ENCODE peak calls at places on chromosomes 16 and 17, in eight cellular contexts. T, K, A, H, Z, U, I and R are unnamed samples.

GRCh38 chr17:28900986-28901726 is 1.7 kb downstream of the DHRS13 start:
- DNase-seq in T (peak), K (no peak), A (no peak), H (no peak), Z (no peak), U (peak), I (no peak), R (no peak)

GRCh38 chr17:81138500-81138899 is 26.8 kb upstream of the PVALEF start:
- DNase-seq in T (no peak), K (no peak), A (no peak), H (no peak), Z (no peak), U (no peak), I (no peak), R (no peak)

GRCh38 chr17:9977175-9977574 is 72.1 kb upstream of the RCVRN start:
- DNase-seq in T (no peak), K (no peak), A (no peak), H (no peak), Z (no peak), U (no peak), I (no peak), R (no peak)

GRCh38 chr16:76985362-76985761 is 205.6 kb upstream of the MON1B start:
- DNase-seq in T (no peak), K (peak), A (no peak), H (peak), Z (no peak), U (no peak), I (no peak), R (peak)

GRCh38 chr17:44220211-44221071 is 966 bp upstream of the UBTF start:
- DNase-seq in T (peak), K (no peak), A (peak), H (peak), Z (peak), U (peak), I (no peak), R (no peak)

GRCh38 chr16:57956270-57956808 is 14.6 kb downstream of the CNGB1 start:
- DNase-seq in T (no peak), K (no peak), A (no peak), H (no peak), Z (no peak), U (no peak), I (no peak), R (no peak)

GRCh38 chr16:48558269-48558915 is 51.6 kb downstream of the N4BP1 start:
- DNase-seq in T (no peak), K (no peak), A (peak), H (peak), Z (no peak), U (no peak), I (no peak), R (no peak)

GRCh38 chr17:38747385-38748328 is 479 bp downstream of the PCGF2 start:
- DNase-seq in T (no peak), K (no peak), A (no peak), H (peak), Z (peak), U (peak), I (no peak), R (no peak)

GRCh38 chr17:28473542-28473941 is at the start of gene SLC13A2:
- DNase-seq in T (peak), K (no peak), A (no peak), H (no peak), Z (peak), U (no peak), I (no peak), R (no peak)

GRCh38 chr16:53754938-53755910 is 51.3 kb downstream of the FTO start:
- DNase-seq in T (no peak), K (no peak), A (no peak), H (peak), Z (peak), U (no peak), I (no peak), R (peak)

GRCh38 chr17:74274060-74274702 is at the start of gene DNAI2:
- DNase-seq in T (peak), K (no peak), A (no peak), H (no peak), Z (peak), U (no peak), I (no peak), R (no peak)

GRCh38 chr17:71909155-71909554 is 211.7 kb upstream of the SOX9 start:
- DNase-seq in T (no peak), K (no peak), A (no peak), H (no peak), Z (no peak), U (no peak), I (no peak), R (no peak)

GRCh38 chr16:83532634-83533033 is 275.1 kb upstream of the HSBP1 start:
- DNase-seq in T (no peak), K (no peak), A (no peak), H (no peak), Z (no peak), U (no peak), I (no peak), R (no peak)

GRCh38 chr17:78366109-78366848 is 6.4 kb upstream of the SOCS3 start:
- DNase-seq in T (peak), K (no peak), A (no peak), H (no peak), Z (no peak), U (peak), I (no peak), R (no peak)

GRCh38 chr17:29619251-29619650 is 3.5 kb downstream of the CORO6 start:
- DNase-seq in T (peak), K (no peak), A (peak), H (peak), Z (no peak), U (peak), I (no peak), R (no peak)

GRCh38 chr16:57256601-57257395 is 11.7 kb downstream of the ARL2BP start:
- DNase-seq in T (no peak), K (no peak), A (no peak), H (no peak), Z (no peak), U (peak), I (no peak), R (no peak)

GRCh38 chr16:77359065-77359502 is 75.8 kb downstream of the ADAMTS18 start:
- DNase-seq in T (no peak), K (peak), A (peak), H (peak), Z (no peak), U (no peak), I (no peak), R (peak)

GRCh38 chr17:50268040-50268439 is 6.2 kb upstream of the TMEM92 start:
- DNase-seq in T (peak), K (no peak), A (no peak), H (no peak), Z (no peak), U (peak), I (no peak), R (no peak)

GRCh38 chr17:383771-384621 is 31.4 kb upstream of the RPH3AL start:
- DNase-seq in T (no peak), K (no peak), A (no peak), H (no peak), Z (no peak), U (no peak), I (no peak), R (no peak)

GRCh38 chr17:61412860-61413653 is 13.4 kb downstream of the TBX2 start:
- DNase-seq in T (peak), K (no peak), A (no peak), H (peak), Z (peak), U (no peak), I (peak), R (no peak)

GRCh38 chr16:9364721-9365693 is 273.6 kb downstream of the HAPSTR1 start:
- DNase-seq in T (no peak), K (no peak), A (no peak), H (no peak), Z (no peak), U (peak), I (peak), R (no peak)

GRCh38 chr17:1690544-1691221 is 6.0 kb upstream of the PRPF8 start:
- DNase-seq in T (no peak), K (no peak), A (no peak), H (no peak), Z (no peak), U (no peak), I (no peak), R (no peak)

GRCh38 chr17:1304522-1304921 is 25.1 kb downstream of the TRARG1 start:
- DNase-seq in T (no peak), K (no peak), A (no peak), H (no peak), Z (no peak), U (no peak), I (no peak), R (no peak)

GRCh38 chr17:3043737-3044365 is 19.6 kb downstream of the OR1D5 start:
- DNase-seq in T (no peak), K (no peak), A (no peak), H (peak), Z (peak), U (peak), I (no peak), R (no peak)

GRCh38 chr17:28553000-28553505 is 629 bp upstream of the UNC119 start:
- DNase-seq in T (no peak), K (no peak), A (no peak), H (no peak), Z (no peak), U (no peak), I (no peak), R (no peak)

GRCh38 chr16:86037999-86038922 is 139.3 kb downstream of the IRF8 start:
- DNase-seq in T (no peak), K (no peak), A (no peak), H (no peak), Z (peak), U (peak), I (no peak), R (no peak)

GRCh38 chr17:50634123-50634914 is at the start of gene ABCC3:
- DNase-seq in T (no peak), K (no peak), A (no peak), H (peak), Z (peak), U (peak), I (no peak), R (no peak)

GRCh38 chr16:69861276-69862030 is 89.7 kb upstream of the CLEC18A start:
- DNase-seq in T (no peak), K (no peak), A (peak), H (peak), Z (no peak), U (no peak), I (peak), R (no peak)

GRCh38 chr17:39096435-39097158 is 54.8 kb downstream of the PLXDC1 start:
- DNase-seq in T (no peak), K (no peak), A (no peak), H (no peak), Z (no peak), U (no peak), I (no peak), R (no peak)

GRCh38 chr16:79571065-79571697 is 29.4 kb downstream of the MAF start:
- DNase-seq in T (no peak), K (no peak), A (no peak), H (peak), Z (no peak), U (no peak), I (no peak), R (no peak)

GRCh38 chr16:11078812-11079459 is 134.6 kb downstream of the CLEC16A start:
- DNase-seq in T (no peak), K (peak), A (no peak), H (peak), Z (no peak), U (no peak), I (no peak), R (peak)

GRCh38 chr17:63827002-63827800 is at the start of the genes FTSJ3 and PSMC5:
- DNase-seq in T (peak), K (peak), A (peak), H (peak), Z (peak), U (peak), I (peak), R (peak)
- TF ChIP-seq CTCF in T (peak), K (peak), A (peak), H (peak), Z (peak), U (peak), I (no peak), R (peak)

GRCh38 chr17:40916366-40916765 is 21.1 kb downstream of the KRT23 start:
- DNase-seq in T (no peak), K (no peak), A (no peak), H (no peak), Z (no peak), U (no peak), I (no peak), R (no peak)
- TF ChIP-seq CTCF in T (no peak), K (no peak), A (no peak), H (no peak), Z (no peak), U (no peak), I (no peak), R (no peak)

DNA sequence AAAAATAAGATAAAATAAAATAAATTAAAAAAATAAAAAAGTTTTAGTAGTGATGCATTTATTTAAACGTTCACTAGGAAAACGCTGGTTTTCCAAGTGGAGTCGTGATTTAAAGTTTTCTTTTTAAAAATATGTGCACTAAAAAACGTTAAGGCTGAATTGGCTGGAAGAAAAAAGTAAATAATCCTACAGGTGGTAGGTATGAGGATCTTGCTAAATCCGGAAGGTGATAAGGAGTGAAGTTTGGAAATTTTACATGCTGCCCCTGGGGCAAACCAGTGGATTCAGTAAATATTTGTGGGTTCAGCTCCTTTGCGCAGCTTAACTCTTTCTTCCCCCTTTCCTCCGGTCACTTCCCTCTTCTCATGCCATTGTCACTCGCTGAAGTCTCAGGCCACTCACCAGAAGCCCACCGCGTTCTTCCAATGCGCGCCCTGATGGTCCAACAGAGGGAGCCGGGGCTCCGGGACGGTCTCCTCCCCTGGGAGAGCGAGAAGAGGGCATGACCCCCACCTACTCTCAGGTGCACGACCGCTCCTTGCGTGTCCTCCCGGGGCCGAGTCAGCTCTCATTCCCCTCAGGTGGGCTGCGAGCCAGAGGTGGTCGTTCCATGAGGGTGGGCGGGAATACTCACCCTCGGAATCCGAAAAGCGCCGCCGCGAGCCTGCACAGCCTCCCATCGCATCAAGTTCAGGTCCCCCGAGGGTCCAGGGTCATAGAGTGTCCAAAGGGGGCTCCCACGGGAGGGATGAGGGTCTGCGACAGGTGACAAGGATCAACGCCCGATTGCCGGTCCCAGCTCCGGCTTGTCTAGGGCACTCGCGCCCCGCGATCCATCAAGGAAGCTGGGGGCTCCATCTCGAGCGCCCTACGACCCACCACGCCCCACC is 549 bp downstream of the CLN3 start:
- DNase-seq in T (peak), K (no peak), A (peak), H (peak), Z (peak), U (peak), I (no peak), R (no peak)
- TF ChIP-seq CTCF in T (peak), K (peak), A (peak), H (peak), Z (no peak), U (no peak), I (no peak), R (peak)

DNA sequence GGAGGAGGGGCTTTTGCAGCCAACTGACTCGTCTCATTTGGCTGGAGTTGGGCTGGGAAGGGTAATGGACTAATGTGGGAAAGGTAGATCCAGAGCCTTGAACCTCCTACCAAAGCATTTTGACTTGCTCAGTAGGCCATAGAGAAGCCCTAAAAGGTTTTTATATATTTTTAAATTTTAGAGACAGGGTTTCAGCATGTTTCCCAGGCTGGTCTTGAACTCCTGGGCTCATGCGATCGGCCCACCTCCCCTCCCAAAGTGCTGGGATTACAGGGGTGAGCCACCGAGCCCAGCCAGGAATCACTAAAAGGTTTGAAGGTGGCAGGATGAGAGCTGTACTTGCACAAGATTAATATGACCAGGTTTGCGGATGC is 2.0 kb upstream of the PITPNC1 start:
- DNase-seq in T (no peak), K (no peak), A (no peak), H (no peak), Z (no peak), U (no peak), I (no peak), R (no peak)
- TF ChIP-seq CTCF in T (no peak), K (no peak), A (no peak), H (no peak), Z (no peak), U (no peak), I (no peak), R (no peak)

GRCh38 chr16:64983226-64983625 is 138.6 kb downstream of the CDH11 start:
- DNase-seq in T (no peak), K (no peak), A (no peak), H (no peak), Z (no peak), U (no peak), I (no peak), R (no peak)

GRCh38 chr16:64982581-64982980 is 139.3 kb downstream of the CDH11 start:
- DNase-seq in T (no peak), K (no peak), A (no peak), H (no peak), Z (no peak), U (no peak), I (no peak), R (no peak)

GRCh38 chr16:64981568-64982281 is 140.1 kb downstream of the CDH11 start:
- DNase-seq in T (no peak), K (no peak), A (no peak), H (no peak), Z (no peak), U (no peak), I (no peak), R (no peak)

GRCh38 chr16:64989050-64989449 is 132.8 kb downstream of the CDH11 start:
- DNase-seq in T (no peak), K (no peak), A (no peak), H (no peak), Z (no peak), U (no peak), I (no peak), R (no peak)

DNA sequence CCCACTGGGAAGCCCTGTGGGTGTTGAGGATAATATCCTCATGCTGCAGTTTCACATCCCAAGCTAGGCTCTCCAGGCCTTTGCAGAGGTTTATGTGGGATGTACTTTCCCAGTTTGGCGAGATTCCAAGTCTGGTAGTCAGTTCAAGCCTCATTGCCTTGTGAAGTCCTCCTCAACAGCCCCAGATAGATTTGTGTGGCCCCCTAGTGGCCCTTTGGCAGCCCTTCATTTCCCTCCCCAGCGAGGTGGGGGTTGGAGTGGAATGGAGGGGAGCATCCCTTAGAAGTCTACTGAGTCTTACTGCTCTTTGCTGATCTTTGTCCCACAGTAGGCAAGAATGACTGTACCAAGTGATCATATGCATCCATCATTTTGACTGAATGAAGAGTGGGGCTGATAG is 137.9 kb downstream of the CDH11 start:
- DNase-seq in T (peak), K (peak), A (peak), H (peak), Z (no peak), U (no peak), I (no peak), R (peak)
- TF ChIP-seq CTCF in T (peak), K (peak), A (peak), H (peak), Z (no peak), U (peak), I (no peak), R (peak)